ENCODE peak calls at places on chromosomes 4 and X, in nine cellular contexts. C is cardiac fibroblast, H is Caco-2, Y is mucosa of descending colon, N is upper lobe of right lung, T is GM23248, V is left ventricle myocardium inferior, S is fibroblast of the aortic adventitia, L is HepG2. J is an unnamed sample.

GRCh38 chrX:12979011-12979629 is 4.2 kb downstream of the TMSB4X start:
- DNase-seq in S (no peak), N (no peak), L (no peak), H (no peak), C (no peak), T (peak; percentile 29), Y (no peak), V (no peak), J (no peak)

GRCh38 chr4:53011176-53011575 is 149.1 kb downstream of the RASL11B start:
- DNase-seq in Y (no peak), H (no peak), N (no peak), V (no peak), C (no peak), L (no peak), S (no peak), T (no peak), J (no peak)

GRCh38 chr4:119841361-119841760 is 212.8 kb upstream of the PDE5A start:
- DNase-seq in C (no peak), L (no peak), H (no peak), Y (no peak), N (no peak), T (peak; percentile 2), S (no peak), V (no peak), J (no peak)

GRCh38 chr4:114393295-114394038 is 205.1 kb upstream of the UGT8 start:
- DNase-seq in Y (no peak), H (no peak), T (no peak), C (no peak), S (no peak), L (no peak), V (no peak), N (no peak), J (no peak)

GRCh38 chr4:156692016-156692415 is 279.6 kb downstream of the PDGFC start:
- DNase-seq in H (no peak), L (no peak), S (no peak), Y (no peak), N (no peak), T (no peak), V (no peak), C (no peak), J (no peak)

GRCh38 chr4:2500547-2500946 is 31.6 kb downstream of the RNF4 start:
- DNase-seq in S (no peak), V (no peak), N (no peak), T (peak; percentile 35), C (no peak), Y (no peak), L (no peak), H (no peak), J (no peak)

GRCh38 chr4:57403591-57403990 is 293.4 kb upstream of the IGFBP7 start:
- DNase-seq in V (no peak), H (no peak), L (no peak), C (no peak), Y (no peak), S (no peak), T (no peak), N (no peak), J (no peak)

GRCh38 chr4:118765399-118765798 is 70.5 kb downstream of the SEC24D start:
- DNase-seq in C (peak; percentile 97), H (no peak), L (no peak), T (peak; percentile 97), V (no peak), S (peak; percentile 99), Y (no peak), N (no peak), J (peak; percentile 97)

GRCh38 chr4:152118819-152119553 is 358.2 kb upstream of the GATB start:
- DNase-seq in Y (no peak), S (no peak), C (no peak), H (no peak), T (no peak), V (no peak), L (no peak), N (no peak), J (no peak)

GRCh38 chr4:130659314-130659713 is 1563.4 kb downstream of the C4orf33 start:
- DNase-seq in T (no peak), C (no peak), V (no peak), N (no peak), Y (no peak), H (no peak), L (no peak), S (no peak), J (no peak)

GRCh38 chr4:184064877-184065276 is 152.8 kb downstream of the ENPP6 start:
- DNase-seq in T (no peak), S (no peak), H (peak; percentile 72), V (no peak), N (no peak), L (peak; percentile 28), Y (peak; percentile 91), C (no peak), J (no peak)

GRCh38 chrX:153766098-153766817 is 2.2 kb downstream of the PLXNB3 start:
- DNase-seq in C (peak; percentile 70), H (no peak), N (peak; percentile 54), T (peak; percentile 82), S (peak; percentile 53), Y (peak; percentile 30), V (no peak), L (peak; percentile 48), J (peak; percentile 63)

GRCh38 chrX:116009871-116010710 is 160.5 kb upstream of the AGTR2 start:
- DNase-seq in T (no peak), C (no peak), V (peak; percentile 13), H (no peak), N (peak; percentile 70), S (no peak), L (peak; percentile 1), Y (peak; percentile 22), J (no peak)

GRCh38 chr4:57044996-57045395 is 65.2 kb downstream of the IGFBP7 start:
- DNase-seq in V (no peak), H (no peak), L (peak; percentile 14), C (no peak), T (peak; percentile 44), Y (no peak), S (peak; percentile 54), N (no peak), J (peak; percentile 49)

GRCh38 chrX:39777623-39778025 is 320.1 kb downstream of the BCOR start:
- DNase-seq in Y (no peak), L (no peak), V (no peak), H (no peak), S (no peak), T (no peak), C (no peak), N (no peak), J (no peak)

GRCh38 chrX:15292861-15293260 is 22.6 kb downstream of the ASB11 start:
- DNase-seq in H (no peak), N (no peak), L (no peak), T (no peak), Y (no peak), V (no peak), S (no peak), C (no peak), J (no peak)

GRCh38 chrX:120428309-120428708 is 40.8 kb downstream of the LAMP2 start:
- DNase-seq in H (no peak), Y (no peak), L (no peak), T (no peak), S (peak; percentile 9), N (no peak), V (no peak), C (peak; percentile 6), J (peak; percentile 12)

GRCh38 chr4:145920205-145920604 is 18.4 kb downstream of the ZNF827 start:
- DNase-seq in T (peak; percentile 97), L (no peak), H (no peak), N (no peak), C (peak; percentile 92), V (no peak), Y (no peak), S (peak; percentile 93), J (peak; percentile 94)

GRCh38 chr4:52369649-52370048 is 289.5 kb downstream of the USP46 start:
- DNase-seq in L (peak; percentile 97), Y (no peak), V (no peak), T (no peak), C (no peak), N (no peak), H (peak; percentile 58), S (no peak), J (no peak)

GRCh38 chr4:71081192-71081591 is 87.7 kb downstream of the DCK start:
- DNase-seq in H (no peak), V (no peak), N (no peak), C (no peak), Y (no peak), T (no peak), S (no peak), L (no peak), J (no peak)
- H3K4me3 ChIP-seq in H (no peak overlapping the region), V (no peak overlapping the region), N (no peak overlapping the region), C (no peak overlapping the region), Y (no peak overlapping the region), T (no peak overlapping the region), S (no peak overlapping the region), L (no peak overlapping the region), J (no peak overlapping the region)

GRCh38 chrX:11739796-11740195 is 18.2 kb upstream of the MSL3 start:
- DNase-seq in L (no peak), S (no peak), C (no peak), V (no peak), H (no peak), T (no peak), Y (no peak), N (no peak), J (no peak)
- H3K4me3 ChIP-seq in L (no peak overlapping the region), S (no peak overlapping the region), C (no peak overlapping the region), V (no peak overlapping the region), H (no peak overlapping the region), T (no peak overlapping the region), Y (no peak overlapping the region), N (no peak overlapping the region), J (no peak overlapping the region)

GRCh38 chrX:74949717-74950116 is 24.5 kb upstream of the NEXMIF start:
- DNase-seq in L (no peak), N (no peak), C (no peak), Y (no peak), V (no peak), H (no peak), S (no peak), T (no peak), J (no peak)
- H3K4me3 ChIP-seq in L (no peak overlapping the region), N (no peak overlapping the region), C (no peak overlapping the region), Y (no peak overlapping the region), V (no peak overlapping the region), H (no peak overlapping the region), S (no peak overlapping the region), T (no peak overlapping the region), J (no peak overlapping the region)

GRCh38 chrX:47232197-47232802 is 509 bp upstream of the USP11 start:
- DNase-seq in S (no peak), V (no peak), L (no peak), T (no peak), C (no peak), H (no peak), Y (no peak), N (no peak), J (no peak)

GRCh38 chrX:47232803-47233332 is at the start of gene USP11:
- DNase-seq in V (no peak), H (peak; percentile 62), S (peak; percentile 50), T (peak; percentile 57), Y (no peak), L (peak; percentile 47), C (peak; percentile 60), N (peak; percentile 77), J (peak; percentile 44)

GRCh38 chrX:47234583-47234982 is 1.8 kb downstream of the USP11 start:
- DNase-seq in L (no peak), H (no peak), Y (no peak), T (peak; percentile 28), V (no peak), C (no peak), N (no peak), S (no peak), J (peak; percentile 28)

GRCh38 chrX:47235691-47236103 is 2.9 kb downstream of the USP11 start:
- DNase-seq in N (no peak), H (no peak), V (no peak), Y (no peak), S (no peak), T (no peak), C (no peak), L (peak; percentile 69), J (no peak)

GRCh38 chrX:47233333-47234113 is 714 bp downstream of the USP11 start:
- DNase-seq in T (peak; percentile 96), S (peak; percentile 95), C (peak; percentile 98), V (peak; percentile 93), Y (peak; percentile 95), L (peak; percentile 89), H (peak; percentile 96), N (peak; percentile 97), J (peak; percentile 97)
- H3K4me3 ChIP-seq in T (peak overlapping the region; percentile 94), S (peak overlapping the region; percentile 76), C (peak overlapping the region; percentile 72), V (peak overlapping the region; percentile 74), Y (peak overlapping the region; percentile 19), L (peak overlapping the region; percentile 73), H (peak overlapping the region; percentile 73), N (peak overlapping the region; percentile 60), J (peak overlapping the region; percentile 70)